ENCODE peak calls at places on chromosomes 4 and X, in ten cellular contexts. D is heart left ventricle, P is cardiac muscle cell, G is pancreas, F is HL-60, M is tibial artery, X is OCI-LY7, U is colonic mucosa, Y is brain microvascular endothelial cell, N is cardiac fibroblast. L is an unnamed sample.

GRCh38 chrX:74514384-74514783 is 93.1 kb downstream of the SLC16A2 start:
- DNase-seq in G (no peak), X (no peak), D (no peak), F (no peak), P (peak), U (no peak), Y (no peak), M (no peak), N (peak), L (no peak)

GRCh38 chr4:52265781-52266525 is 214.8 kb downstream of the SPATA18 start:
- DNase-seq in Y (no peak), U (no peak), P (no peak), X (no peak), D (no peak), M (no peak), F (no peak), G (no peak), N (no peak), L (no peak)

GRCh38 chrX:102720237-102721168 is at the start of gene GPRASP3:
- DNase-seq in N (peak), D (peak), U (peak), Y (peak), G (peak), P (no peak), X (no peak), F (peak), M (peak), L (no peak)

GRCh38 chrX:154775611-154776349 is 13.1 kb downstream of the DKC1 start:
- DNase-seq in P (peak), D (no peak), M (no peak), U (no peak), N (peak), Y (no peak), F (peak), G (no peak), X (no peak), L (peak)

GRCh38 chr4:158810487-158811215 is 41.8 kb downstream of the FNIP2 start:
- DNase-seq in X (no peak), F (no peak), M (peak), U (peak), G (no peak), D (peak), Y (peak), N (peak), P (no peak), L (no peak)

GRCh38 chr4:144948421-144948820 is 149.6 kb downstream of the ANAPC10 start:
- DNase-seq in M (no peak), X (no peak), P (no peak), U (no peak), F (no peak), Y (no peak), G (no peak), D (no peak), N (no peak), L (no peak)

GRCh38 chr4:16075061-16075460 is 8.8 kb downstream of the PROM1 start:
- DNase-seq in M (no peak), G (no peak), U (no peak), F (no peak), X (no peak), N (no peak), Y (no peak), D (no peak), P (no peak), L (peak)

GRCh38 chrX:13808865-13809264 is 8.0 kb downstream of the GPM6B start:
- DNase-seq in G (no peak), U (no peak), X (no peak), D (no peak), N (no peak), M (no peak), P (no peak), F (no peak), Y (no peak), L (no peak)

GRCh38 chrX:153981771-153982533 is 9.4 kb downstream of the TMEM187 start:
- DNase-seq in N (no peak), F (peak), P (no peak), X (no peak), M (no peak), Y (no peak), D (peak), U (no peak), G (no peak), L (no peak)

GRCh38 chr4:145797278-145797677 is 117.3 kb downstream of the C4orf51 start:
- DNase-seq in G (no peak), X (no peak), N (no peak), P (no peak), M (no peak), U (no peak), F (no peak), D (no peak), Y (no peak), L (no peak)

GRCh38 chr4:86959588-86960500 is 25.0 kb downstream of the AFF1 start:
- DNase-seq in Y (no peak), U (no peak), F (no peak), X (peak), G (no peak), P (peak), M (no peak), N (no peak), D (no peak), L (no peak)

GRCh38 chr4:53507058-53507457 is 84.2 kb downstream of the LNX1 start:
- DNase-seq in D (no peak), U (no peak), F (no peak), N (no peak), G (no peak), X (no peak), Y (no peak), M (no peak), P (no peak), L (no peak)

GRCh38 chrX:73847991-73848390 is 285.0 kb downstream of the CHIC1 start:
- DNase-seq in D (no peak), P (no peak), M (no peak), F (no peak), G (no peak), N (no peak), X (no peak), Y (no peak), U (no peak), L (no peak)

GRCh38 chr4:54217642-54218486 is 11.2 kb upstream of the PDGFRA start:
- DNase-seq in Y (peak), N (peak), U (peak), X (peak), M (peak), P (peak), G (peak), F (peak), D (peak), L (no peak)

GRCh38 chr4:106287353-106287969 is 28.5 kb downstream of the TBCK start:
- DNase-seq in M (no peak), D (no peak), N (peak), Y (peak), U (no peak), X (no peak), G (no peak), P (no peak), F (peak), L (peak)

GRCh38 chr4:67983333-67983732 is 20.0 kb upstream of the TMPRSS11A start:
- DNase-seq in N (no peak), U (no peak), X (no peak), G (no peak), P (no peak), M (no peak), F (no peak), Y (no peak), D (no peak), L (no peak)

GRCh38 chrX:107678957-107679740 is 50.8 kb downstream of the PRPS1 start:
- DNase-seq in F (peak), P (no peak), U (peak), M (peak), D (peak), N (peak), X (peak), G (no peak), Y (peak), L (no peak)

GRCh38 chrX:136582624-136583023 is 50.6 kb downstream of the VGLL1 start:
- DNase-seq in N (no peak), D (no peak), Y (no peak), F (no peak), P (no peak), U (no peak), X (no peak), G (no peak), M (no peak), L (no peak)

GRCh38 chr4:101931619-101932018 is 141.1 kb downstream of the BANK1 start:
- DNase-seq in G (no peak), N (no peak), D (no peak), Y (no peak), F (no peak), U (no peak), M (no peak), P (no peak), X (no peak), L (no peak)

GRCh38 chr4:58191086-58191485 is 1080.9 kb upstream of the IGFBP7 start:
- DNase-seq in X (no peak), M (no peak), U (no peak), D (no peak), Y (no peak), P (no peak), G (no peak), N (no peak), F (no peak), L (no peak)

GRCh38 chr4:41359836-41360213 is 103.1 kb downstream of the UCHL1 start:
- DNase-seq in F (no peak), D (no peak), Y (no peak), X (no peak), M (no peak), U (no peak), G (no peak), N (no peak), P (no peak), L (no peak)

GRCh38 chr4:119682080-119682479 is 53.5 kb upstream of the PDE5A start:
- DNase-seq in P (no peak), N (no peak), Y (no peak), F (no peak), M (no peak), X (no peak), U (no peak), D (no peak), G (no peak), L (no peak)

GRCh38 chr4:151530783-151531182 is 121.8 kb downstream of the FHIP1A start:
- DNase-seq in Y (no peak), M (no peak), U (no peak), D (no peak), P (peak), F (no peak), G (no peak), N (peak), X (peak), L (no peak)

GRCh38 chr4:126939401-126939800 is 693.4 kb upstream of the INTU start:
- DNase-seq in N (peak), D (no peak), F (no peak), U (no peak), G (no peak), Y (peak), M (no peak), P (no peak), X (no peak), L (peak)

GRCh38 chr4:5050520-5050955 is 742 bp upstream of the STK32B start:
- DNase-seq in X (peak), P (peak), N (peak), G (peak), D (peak), M (peak), Y (peak), U (peak), F (peak), L (no peak)

GRCh38 chr4:160247091-160247656 is 1144.3 kb downstream of the RAPGEF2 start:
- DNase-seq in M (no peak), F (no peak), P (no peak), X (no peak), G (no peak), U (no peak), N (no peak), Y (no peak), D (peak), L (no peak)

GRCh38 chrX:6990552-6991193 is 156.8 kb upstream of the STS start:
- DNase-seq in M (no peak), X (no peak), U (no peak), P (no peak), D (no peak), G (no peak), Y (no peak), N (no peak), F (no peak), L (no peak)

GRCh38 chr4:8012517-8012916 is 72.9 kb upstream of the AFAP1 start:
- DNase-seq in P (no peak), D (no peak), N (no peak), U (no peak), X (no peak), Y (no peak), M (no peak), G (no peak), F (no peak), L (no peak)

GRCh38 chr4:155666701-155667537 is at the start of gene GUCY1A1:
- DNase-seq in Y (no peak), U (peak), M (peak), X (no peak), D (peak), G (peak), F (no peak), N (peak), P (peak), L (no peak)

GRCh38 chrX:47313056-47313455 is 57.3 kb upstream of the ZNF157 start:
- DNase-seq in P (no peak), U (no peak), G (no peak), Y (no peak), N (peak), M (no peak), X (no peak), F (no peak), D (no peak), L (no peak)

GRCh38 chrX:136666088-136666487 is 18.1 kb downstream of the CD40LG start:
- DNase-seq in N (no peak), U (no peak), P (no peak), M (no peak), D (no peak), F (no peak), Y (no peak), X (peak), G (no peak), L (no peak)

GRCh38 chr4:189940178-189941004 is at the start of gene FRG1:
- DNase-seq in U (peak), M (peak), F (peak), N (peak), P (peak), G (peak), D (peak), X (peak), Y (peak), L (peak)

GRCh38 chr4:1195109-1195671 is 22.8 kb upstream of the SPON2 start:
- DNase-seq in D (peak), Y (no peak), F (no peak), P (no peak), M (no peak), X (no peak), N (no peak), G (no peak), U (peak), L (no peak)

GRCh38 chr4:100008048-100008447 is 58.0 kb upstream of the H2AZ1 start:
- DNase-seq in D (no peak), F (no peak), P (no peak), M (no peak), U (no peak), G (no peak), Y (peak), N (peak), X (no peak), L (peak)

GRCh38 chr4:107666134-107666533 is 53.9 kb downstream of the PAPSS1 start:
- DNase-seq in Y (no peak), F (no peak), M (no peak), D (no peak), N (peak), X (peak), G (no peak), U (no peak), P (no peak), L (no peak)
- TF ChIP-seq CTCF in Y (peak), F (no peak), M (peak), D (peak), N (peak), X (peak), G (no peak), U (no peak), P (peak), L (peak)

DNA sequence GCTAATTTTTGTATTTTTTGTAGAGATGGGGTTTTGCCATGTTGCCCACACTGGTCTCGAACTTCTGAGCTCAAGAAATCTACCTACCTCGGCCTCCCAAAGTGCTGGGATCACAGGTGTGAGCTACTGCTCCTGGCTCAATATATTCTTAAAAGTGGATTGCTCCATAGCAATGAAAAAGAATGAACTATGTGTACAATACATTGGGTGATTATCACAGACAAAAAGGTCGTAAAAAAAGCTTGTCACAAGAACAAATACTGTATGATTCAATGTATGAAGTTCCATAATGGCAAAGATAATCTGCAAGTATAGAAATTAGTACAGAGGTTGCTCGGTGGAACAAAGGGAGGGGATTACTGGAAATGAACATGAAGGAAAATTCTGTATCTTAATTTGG is 70.7 kb downstream of the REPS2 start:
- DNase-seq in F (no peak), Y (no peak), G (no peak), X (no peak), U (no peak), D (no peak), M (no peak), P (no peak), N (no peak), L (no peak)
- H3K4me3 ChIP-seq in F (no peak), Y (no peak), G (no peak), X (no peak), U (no peak), D (no peak), M (no peak), P (no peak), N (no peak), L (no peak)

GRCh38 chr4:174107749-174108354 is 175.6 kb downstream of the FBXO8 start:
- DNase-seq in F (no peak), P (no peak), Y (no peak), U (no peak), G (no peak), D (no peak), X (no peak), N (peak), M (no peak), L (no peak)
- TF ChIP-seq CTCF in F (no peak), P (no peak), Y (no peak), U (no peak), G (no peak), D (no peak), X (no peak), N (no peak), M (no peak), L (no peak)

DNA sequence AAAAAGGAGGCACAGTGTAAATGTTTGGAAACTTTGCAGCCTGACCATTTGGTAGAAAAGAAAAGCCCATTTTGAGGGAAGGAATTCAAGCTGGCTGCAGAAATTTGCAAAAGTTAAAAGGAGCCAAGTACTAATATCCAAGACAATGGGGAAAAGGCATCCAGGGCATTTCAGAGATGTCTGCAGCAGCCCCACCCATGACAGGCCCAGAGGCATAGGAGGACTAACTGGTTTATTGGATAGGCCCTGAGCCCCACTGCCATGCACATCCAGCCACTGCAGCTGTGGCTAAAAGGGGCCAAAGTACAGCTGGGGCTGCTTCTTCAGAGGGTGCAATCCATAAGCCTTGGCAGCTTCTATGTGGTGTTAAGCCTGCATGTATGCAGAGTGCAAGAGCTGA is 104.9 kb downstream of the HS3ST1 start:
- DNase-seq in N (no peak), F (no peak), D (no peak), G (no peak), U (no peak), P (no peak), M (no peak), X (no peak), Y (no peak), L (no peak)
- H3K4me3 ChIP-seq in N (no peak), F (no peak), D (no peak), G (no peak), U (no peak), P (no peak), M (no peak), X (no peak), Y (no peak), L (no peak)

GRCh38 chr4:154292589-154292988 is 199.0 kb downstream of the DCHS2 start:
- DNase-seq in F (no peak), X (peak), N (no peak), Y (no peak), M (no peak), D (no peak), P (no peak), U (no peak), G (no peak), L (no peak)
- TF ChIP-seq CTCF in F (no peak), X (peak), N (no peak), Y (no peak), M (no peak), D (no peak), P (no peak), U (no peak), G (no peak), L (no peak)

DNA sequence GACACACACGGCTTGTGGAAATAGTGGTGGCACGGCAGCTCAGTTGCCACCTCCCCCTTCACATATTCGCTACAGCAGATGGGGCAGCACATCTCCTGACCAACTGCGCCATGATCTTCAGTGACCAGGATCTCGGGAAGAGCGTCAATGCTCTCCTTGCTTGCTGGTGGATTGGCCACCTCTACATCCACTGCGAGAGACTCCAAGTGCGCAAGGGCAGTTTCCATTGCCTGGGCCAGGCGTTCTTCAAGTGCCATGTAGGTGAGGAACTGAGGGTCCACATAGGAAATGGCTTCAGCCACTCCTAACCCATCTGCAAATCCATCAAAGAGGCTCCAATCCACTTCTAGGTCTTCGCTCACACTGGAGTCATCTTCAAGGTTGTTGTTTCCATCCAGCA is 3.9 kb downstream of the PJA1 start:
- DNase-seq in M (no peak), N (no peak), F (no peak), U (no peak), D (no peak), P (no peak), G (no peak), Y (no peak), X (no peak), L (no peak)
- H3K4me3 ChIP-seq in M (no peak), N (no peak), F (no peak), U (no peak), D (no peak), P (no peak), G (no peak), Y (no peak), X (no peak), L (no peak)

DNA sequence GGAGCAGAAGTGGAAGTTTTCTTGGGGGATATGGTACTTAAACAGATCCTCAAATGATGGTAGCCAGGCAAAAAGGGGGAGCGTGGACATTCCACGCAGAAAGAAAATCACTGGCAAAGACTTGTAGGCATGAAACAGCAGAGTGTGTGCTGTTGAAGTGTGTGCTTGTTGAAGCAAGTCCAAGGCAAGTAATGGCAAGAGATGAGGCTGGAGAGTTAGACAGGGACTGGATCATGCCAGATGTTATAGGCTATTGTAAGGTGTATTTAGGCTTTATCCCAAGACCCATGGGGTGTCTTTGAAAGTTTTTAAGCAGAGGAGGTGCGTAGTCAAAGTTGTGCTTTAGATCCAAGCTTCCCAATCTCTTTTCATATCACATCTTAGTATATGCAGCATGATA is 124.5 kb downstream of the MBNL3 start:
- DNase-seq in P (no peak), U (no peak), X (no peak), M (no peak), N (no peak), F (no peak), Y (no peak), D (no peak), G (no peak), L (no peak)
- TF ChIP-seq CTCF in P (no peak), U (no peak), X (no peak), M (no peak), N (no peak), F (no peak), Y (no peak), D (no peak), G (no peak), L (no peak)